ENCODE peak calls at places on chromosome 21, in ten cellular contexts. One of them, this sample, is unnamed.

GRCh38 chr21:41631564-41632461 is 123.9 kb upstream of the TMPRSS2 start:
- DNase-seq in upper lobe of right lung: peak
- DNase-seq in uterus: no peak
- DNase-seq in AG04450: no peak
- DNase-seq in brain microvascular endothelial cell: no peak
- DNase-seq in RWPE2: peak
- DNase-seq in A673: no peak
- DNase-seq in caudate nucleus: no peak
- DNase-seq in endodermal cell: no peak
- DNase-seq in left ventricle myocardium inferior: no peak
- DNase-seq in this sample: no peak

GRCh38 chr21:44420416-44421205 is 34.7 kb upstream of the LRRC3 start:
- DNase-seq in upper lobe of right lung: peak
- DNase-seq in uterus: no peak
- DNase-seq in AG04450: no peak
- DNase-seq in brain microvascular endothelial cell: no peak
- DNase-seq in RWPE2: peak
- DNase-seq in A673: no peak
- DNase-seq in caudate nucleus: no peak
- DNase-seq in endodermal cell: peak
- DNase-seq in left ventricle myocardium inferior: peak
- DNase-seq in this sample: peak

GRCh38 chr21:42463861-42464515 is 32.0 kb downstream of the RSPH1 start:
- DNase-seq in upper lobe of right lung: no peak
- DNase-seq in uterus: no peak
- DNase-seq in AG04450: peak
- DNase-seq in brain microvascular endothelial cell: peak
- DNase-seq in RWPE2: no peak
- DNase-seq in A673: peak
- DNase-seq in caudate nucleus: no peak
- DNase-seq in endodermal cell: peak
- DNase-seq in left ventricle myocardium inferior: no peak
- DNase-seq in this sample: no peak

GRCh38 chr21:43694437-43695079 is 24.4 kb upstream of the PDXK start:
- DNase-seq in upper lobe of right lung: peak
- DNase-seq in uterus: no peak
- DNase-seq in AG04450: no peak
- DNase-seq in brain microvascular endothelial cell: no peak
- DNase-seq in RWPE2: no peak
- DNase-seq in A673: no peak
- DNase-seq in caudate nucleus: no peak
- DNase-seq in endodermal cell: no peak
- DNase-seq in left ventricle myocardium inferior: no peak
- DNase-seq in this sample: no peak

GRCh38 chr21:42513985-42514882 is 582 bp downstream of the SLC37A1 start:
- DNase-seq in upper lobe of right lung: peak
- DNase-seq in uterus: peak
- DNase-seq in AG04450: no peak
- DNase-seq in brain microvascular endothelial cell: no peak
- DNase-seq in RWPE2: no peak
- DNase-seq in A673: peak
- DNase-seq in caudate nucleus: no peak
- DNase-seq in endodermal cell: peak
- DNase-seq in left ventricle myocardium inferior: peak
- DNase-seq in this sample: no peak

GRCh38 chr21:14956826-14957225 is 108.0 kb downstream of the NRIP1 start:
- DNase-seq in upper lobe of right lung: no peak
- DNase-seq in uterus: no peak
- DNase-seq in AG04450: peak
- DNase-seq in brain microvascular endothelial cell: peak
- DNase-seq in RWPE2: no peak
- DNase-seq in A673: no peak
- DNase-seq in caudate nucleus: no peak
- DNase-seq in endodermal cell: no peak
- DNase-seq in left ventricle myocardium inferior: no peak
- DNase-seq in this sample: no peak

GRCh38 chr21:36719614-36720013 is 20.7 kb downstream of the SIM2 start:
- DNase-seq in upper lobe of right lung: peak
- DNase-seq in uterus: no peak
- DNase-seq in AG04450: no peak
- DNase-seq in brain microvascular endothelial cell: no peak
- DNase-seq in RWPE2: no peak
- DNase-seq in A673: no peak
- DNase-seq in caudate nucleus: no peak
- DNase-seq in endodermal cell: peak
- DNase-seq in left ventricle myocardium inferior: no peak
- DNase-seq in this sample: peak

GRCh38 chr21:25572895-25573310 is 34.4 kb downstream of the MRPL39 start:
- DNase-seq in upper lobe of right lung: no peak
- DNase-seq in uterus: no peak
- DNase-seq in AG04450: no peak
- DNase-seq in brain microvascular endothelial cell: no peak
- DNase-seq in RWPE2: no peak
- DNase-seq in A673: no peak
- DNase-seq in caudate nucleus: no peak
- DNase-seq in endodermal cell: no peak
- DNase-seq in left ventricle myocardium inferior: no peak
- DNase-seq in this sample: no peak

GRCh38 chr21:30306821-30307330 is 13.2 kb downstream of the KRTAP26-1 start:
- DNase-seq in upper lobe of right lung: no peak
- DNase-seq in uterus: no peak
- DNase-seq in AG04450: no peak
- DNase-seq in brain microvascular endothelial cell: no peak
- DNase-seq in RWPE2: no peak
- DNase-seq in A673: no peak
- DNase-seq in caudate nucleus: no peak
- DNase-seq in endodermal cell: no peak
- DNase-seq in left ventricle myocardium inferior: no peak
- DNase-seq in this sample: no peak

GRCh38 chr21:17427831-17428483 is 84.9 kb upstream of the CXADR start:
- DNase-seq in upper lobe of right lung: no peak
- DNase-seq in uterus: no peak
- DNase-seq in AG04450: no peak
- DNase-seq in brain microvascular endothelial cell: no peak
- DNase-seq in RWPE2: no peak
- DNase-seq in A673: no peak
- DNase-seq in caudate nucleus: no peak
- DNase-seq in endodermal cell: no peak
- DNase-seq in left ventricle myocardium inferior: no peak
- DNase-seq in this sample: no peak

GRCh38 chr21:43370091-43370658 is 56.8 kb downstream of the SIK1 start:
- DNase-seq in upper lobe of right lung: no peak
- DNase-seq in uterus: no peak
- DNase-seq in AG04450: no peak
- DNase-seq in brain microvascular endothelial cell: no peak
- DNase-seq in RWPE2: no peak
- DNase-seq in A673: peak
- DNase-seq in caudate nucleus: no peak
- DNase-seq in endodermal cell: no peak
- DNase-seq in left ventricle myocardium inferior: no peak
- DNase-seq in this sample: no peak

GRCh38 chr21:39713905-39714304 is 31.1 kb upstream of the IGSF5 start:
- DNase-seq in upper lobe of right lung: no peak
- DNase-seq in uterus: no peak
- DNase-seq in AG04450: no peak
- DNase-seq in brain microvascular endothelial cell: no peak
- DNase-seq in RWPE2: no peak
- DNase-seq in A673: no peak
- DNase-seq in caudate nucleus: no peak
- DNase-seq in endodermal cell: no peak
- DNase-seq in left ventricle myocardium inferior: no peak
- DNase-seq in this sample: no peak

GRCh38 chr21:42518216-42518615 is 4.6 kb downstream of the SLC37A1 start:
- DNase-seq in upper lobe of right lung: no peak
- DNase-seq in uterus: no peak
- DNase-seq in AG04450: no peak
- DNase-seq in brain microvascular endothelial cell: peak
- DNase-seq in RWPE2: no peak
- DNase-seq in A673: no peak
- DNase-seq in caudate nucleus: no peak
- DNase-seq in endodermal cell: peak
- DNase-seq in left ventricle myocardium inferior: no peak
- DNase-seq in this sample: no peak

GRCh38 chr21:41719691-41720090 is 47.2 kb downstream of the RIPK4 start:
- DNase-seq in upper lobe of right lung: no peak
- DNase-seq in uterus: no peak
- DNase-seq in AG04450: no peak
- DNase-seq in brain microvascular endothelial cell: no peak
- DNase-seq in RWPE2: no peak
- DNase-seq in A673: no peak
- DNase-seq in caudate nucleus: no peak
- DNase-seq in endodermal cell: no peak
- DNase-seq in left ventricle myocardium inferior: no peak
- DNase-seq in this sample: no peak

GRCh38 chr21:20971296-20971921 is 26.8 kb upstream of the NCAM2 start:
- DNase-seq in upper lobe of right lung: no peak
- DNase-seq in uterus: no peak
- DNase-seq in AG04450: peak
- DNase-seq in brain microvascular endothelial cell: peak
- DNase-seq in RWPE2: no peak
- DNase-seq in A673: peak
- DNase-seq in caudate nucleus: no peak
- DNase-seq in endodermal cell: peak
- DNase-seq in left ventricle myocardium inferior: peak
- DNase-seq in this sample: peak

GRCh38 chr21:43942201-43942600 is 69.9 kb upstream of the TRAPPC10 start:
- DNase-seq in upper lobe of right lung: no peak
- DNase-seq in uterus: no peak
- DNase-seq in AG04450: no peak
- DNase-seq in brain microvascular endothelial cell: no peak
- DNase-seq in RWPE2: no peak
- DNase-seq in A673: no peak
- DNase-seq in caudate nucleus: no peak
- DNase-seq in endodermal cell: no peak
- DNase-seq in left ventricle myocardium inferior: no peak
- DNase-seq in this sample: no peak

DNA sequence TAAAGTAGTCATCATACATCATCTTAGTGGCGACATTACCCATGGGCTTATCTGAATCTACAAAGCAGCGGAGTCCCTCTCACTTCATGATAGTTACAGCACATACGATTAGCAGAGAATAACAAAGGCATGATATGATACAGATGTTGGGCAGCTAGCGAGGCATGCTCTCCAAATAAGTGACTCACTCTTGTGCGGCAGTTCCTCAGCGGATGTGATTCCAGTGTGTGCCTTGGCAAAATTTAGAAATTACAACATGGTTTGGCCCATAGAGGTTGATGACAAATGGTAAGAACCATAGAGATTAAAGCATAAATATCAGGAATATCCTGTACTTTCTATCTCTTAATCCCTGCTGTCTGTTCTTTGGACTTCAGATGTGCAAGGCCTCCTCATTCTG is 48.1 kb upstream of the PAXBP1 start:
- DNase-seq in upper lobe of right lung: no peak
- DNase-seq in uterus: peak
- DNase-seq in AG04450: peak
- DNase-seq in brain microvascular endothelial cell: peak
- DNase-seq in RWPE2: no peak
- DNase-seq in A673: no peak
- DNase-seq in caudate nucleus: no peak
- DNase-seq in endodermal cell: no peak
- DNase-seq in left ventricle myocardium inferior: no peak
- DNase-seq in this sample: no peak
- H3K27ac ChIP-seq in upper lobe of right lung: no peak
- H3K27ac ChIP-seq in uterus: no peak
- H3K27ac ChIP-seq in AG04450: no peak
- H3K27ac ChIP-seq in brain microvascular endothelial cell: no peak
- H3K27ac ChIP-seq in RWPE2: no peak
- H3K27ac ChIP-seq in A673: no peak
- H3K27ac ChIP-seq in caudate nucleus: no peak
- H3K27ac ChIP-seq in endodermal cell: no peak
- H3K27ac ChIP-seq in left ventricle myocardium inferior: peak
- H3K27ac ChIP-seq in this sample: no peak

DNA sequence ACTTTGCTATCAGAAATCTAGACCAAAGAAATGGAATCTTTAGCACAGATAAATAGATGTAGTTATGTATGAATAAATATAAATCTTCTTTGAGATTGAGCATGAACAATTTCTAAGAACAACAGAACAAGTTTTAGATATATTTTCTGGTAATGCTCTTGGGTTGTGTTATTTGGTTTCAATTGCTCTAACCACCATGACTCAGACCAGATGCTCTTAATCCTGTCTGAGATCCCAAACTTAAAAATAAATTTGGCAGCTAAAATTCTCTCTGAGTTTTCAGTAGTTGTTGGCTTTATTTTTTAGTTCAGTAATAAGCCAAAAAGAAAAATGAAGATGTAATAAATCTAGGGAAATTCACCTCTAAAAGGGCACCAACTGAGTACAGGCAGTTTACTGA is 1693.4 kb downstream of the NCAM2 start:
- DNase-seq in upper lobe of right lung: no peak
- DNase-seq in uterus: no peak
- DNase-seq in AG04450: no peak
- DNase-seq in brain microvascular endothelial cell: no peak
- DNase-seq in RWPE2: no peak
- DNase-seq in A673: no peak
- DNase-seq in caudate nucleus: no peak
- DNase-seq in endodermal cell: no peak
- DNase-seq in left ventricle myocardium inferior: no peak
- DNase-seq in this sample: no peak
- H3K27ac ChIP-seq in upper lobe of right lung: no peak
- H3K27ac ChIP-seq in uterus: no peak
- H3K27ac ChIP-seq in AG04450: no peak
- H3K27ac ChIP-seq in brain microvascular endothelial cell: no peak
- H3K27ac ChIP-seq in RWPE2: no peak
- H3K27ac ChIP-seq in A673: no peak
- H3K27ac ChIP-seq in caudate nucleus: no peak
- H3K27ac ChIP-seq in endodermal cell: no peak
- H3K27ac ChIP-seq in left ventricle myocardium inferior: no peak
- H3K27ac ChIP-seq in this sample: no peak

DNA sequence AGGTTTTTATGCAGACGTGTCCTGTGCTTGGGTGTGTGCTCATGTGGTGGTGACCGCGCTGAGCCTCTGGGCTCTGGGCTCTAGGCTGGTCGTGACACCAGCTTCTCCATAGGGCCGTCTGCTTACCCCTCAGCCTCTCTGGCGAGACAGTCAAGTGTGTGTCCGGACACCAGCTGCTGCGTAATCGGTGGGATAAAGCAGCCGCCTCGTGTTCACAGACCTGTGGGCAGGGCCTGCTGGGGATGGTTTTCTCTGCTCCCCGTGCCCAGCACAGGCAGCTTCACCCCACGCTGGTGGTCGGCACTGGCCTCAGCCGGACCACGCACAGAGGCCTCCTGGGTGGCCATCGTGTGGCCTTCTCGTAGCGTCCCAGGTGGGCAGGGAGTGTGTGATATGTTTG is 33.6 kb upstream of the DIP2A start:
- DNase-seq in upper lobe of right lung: no peak
- DNase-seq in uterus: no peak
- DNase-seq in AG04450: no peak
- DNase-seq in brain microvascular endothelial cell: no peak
- DNase-seq in RWPE2: no peak
- DNase-seq in A673: no peak
- DNase-seq in caudate nucleus: no peak
- DNase-seq in endodermal cell: no peak
- DNase-seq in left ventricle myocardium inferior: no peak
- DNase-seq in this sample: no peak
- H3K27ac ChIP-seq in upper lobe of right lung: peak
- H3K27ac ChIP-seq in uterus: no peak
- H3K27ac ChIP-seq in AG04450: no peak
- H3K27ac ChIP-seq in brain microvascular endothelial cell: no peak
- H3K27ac ChIP-seq in RWPE2: no peak
- H3K27ac ChIP-seq in A673: no peak
- H3K27ac ChIP-seq in caudate nucleus: no peak
- H3K27ac ChIP-seq in endodermal cell: peak
- H3K27ac ChIP-seq in left ventricle myocardium inferior: no peak
- H3K27ac ChIP-seq in this sample: no peak

GRCh38 chr21:45976666-45977335 is 4.8 kb upstream of the COL6A1 start:
- DNase-seq in upper lobe of right lung: no peak
- DNase-seq in uterus: peak
- DNase-seq in AG04450: no peak
- DNase-seq in brain microvascular endothelial cell: no peak
- DNase-seq in RWPE2: no peak
- DNase-seq in A673: no peak
- DNase-seq in caudate nucleus: no peak
- DNase-seq in endodermal cell: peak
- DNase-seq in left ventricle myocardium inferior: peak
- DNase-seq in this sample: no peak
- H3K27ac ChIP-seq in upper lobe of right lung: no peak
- H3K27ac ChIP-seq in uterus: peak
- H3K27ac ChIP-seq in AG04450: no peak
- H3K27ac ChIP-seq in brain microvascular endothelial cell: no peak
- H3K27ac ChIP-seq in RWPE2: no peak
- H3K27ac ChIP-seq in A673: no peak
- H3K27ac ChIP-seq in caudate nucleus: no peak
- H3K27ac ChIP-seq in endodermal cell: no peak
- H3K27ac ChIP-seq in left ventricle myocardium inferior: peak
- H3K27ac ChIP-seq in this sample: no peak